ENCODE peak calls at places on chromosome 21, in four cellular contexts. One of them, this sample, is unnamed.

GRCh38 chr21:32819702-32820101 is 48.1 kb upstream of the PAXBP1 start:
- DNase-seq in kidney epithelial cell: no peak
- DNase-seq in PC-3: peak
- DNase-seq in GM06990: no peak
- DNase-seq in this sample: no peak

GRCh38 chr21:31479714-31480113 is 135.7 kb upstream of the TIAM1 start:
- DNase-seq in PC-3: no peak
- DNase-seq in GM06990: no peak
- DNase-seq in kidney epithelial cell: no peak
- DNase-seq in this sample: no peak

GRCh38 chr21:35198004-35198403 is 148.9 kb upstream of the RUNX1 start:
- DNase-seq in kidney epithelial cell: peak
- DNase-seq in GM06990: no peak
- DNase-seq in PC-3: peak
- DNase-seq in this sample: no peak

GRCh38 chr21:33158654-33159053 is 71.1 kb upstream of the IFNAR2 start:
- DNase-seq in PC-3: peak
- DNase-seq in GM06990: no peak
- DNase-seq in kidney epithelial cell: no peak
- DNase-seq in this sample: no peak

GRCh38 chr21:17139696-17140095 is 373.1 kb upstream of the CXADR start:
- DNase-seq in PC-3: no peak
- DNase-seq in GM06990: no peak
- DNase-seq in kidney epithelial cell: no peak
- DNase-seq in this sample: no peak

GRCh38 chr21:27839512-27840115 is 872.7 kb upstream of the ADAMTS5 start:
- DNase-seq in PC-3: peak
- DNase-seq in kidney epithelial cell: no peak
- DNase-seq in GM06990: no peak
- DNase-seq in this sample: no peak

GRCh38 chr21:28781602-28782274 is 210.9 kb downstream of the LTN1 start:
- DNase-seq in PC-3: peak
- DNase-seq in kidney epithelial cell: no peak
- DNase-seq in GM06990: no peak
- DNase-seq in this sample: no peak

GRCh38 chr21:29117372-29117955 is 13.0 kb upstream of the MAP3K7CL start:
- DNase-seq in PC-3: no peak
- DNase-seq in kidney epithelial cell: no peak
- DNase-seq in GM06990: peak
- DNase-seq in this sample: no peak

GRCh38 chr21:42614811-42615342 is 38.5 kb upstream of the PDE9A start:
- DNase-seq in kidney epithelial cell: no peak
- DNase-seq in GM06990: peak
- DNase-seq in PC-3: peak
- DNase-seq in this sample: peak

GRCh38 chr21:28587748-28588147 is 404.9 kb downstream of the LTN1 start:
- DNase-seq in PC-3: peak
- DNase-seq in kidney epithelial cell: no peak
- DNase-seq in GM06990: no peak
- DNase-seq in this sample: no peak

GRCh38 chr21:32918467-32919140 is 107.1 kb upstream of the OLIG2 start:
- DNase-seq in kidney epithelial cell: no peak
- DNase-seq in GM06990: no peak
- DNase-seq in PC-3: no peak
- DNase-seq in this sample: no peak

GRCh38 chr21:42348762-42349161 is 2.0 kb downstream of the TFF2 start:
- DNase-seq in kidney epithelial cell: no peak
- DNase-seq in PC-3: no peak
- DNase-seq in GM06990: no peak
- DNase-seq in this sample: no peak

GRCh38 chr21:15060776-15061175 is 4.0 kb downstream of the NRIP1 start:
- DNase-seq in PC-3: peak
- DNase-seq in kidney epithelial cell: no peak
- DNase-seq in GM06990: no peak
- DNase-seq in this sample: no peak

GRCh38 chr21:31124005-31124404 is 85.7 kb upstream of the KRTAP19-8 start:
- DNase-seq in PC-3: no peak
- DNase-seq in GM06990: no peak
- DNase-seq in kidney epithelial cell: no peak
- DNase-seq in this sample: no peak

GRCh38 chr21:31162827-31163226 is 124.6 kb upstream of the KRTAP19-8 start:
- DNase-seq in PC-3: peak
- DNase-seq in kidney epithelial cell: no peak
- DNase-seq in GM06990: no peak
- DNase-seq in this sample: no peak

GRCh38 chr21:39911792-39912191 is 44.6 kb downstream of the PCP4 start:
- DNase-seq in PC-3: no peak
- DNase-seq in kidney epithelial cell: no peak
- DNase-seq in GM06990: no peak
- DNase-seq in this sample: no peak

GRCh38 chr21:34833465-34833864 is 164.7 kb downstream of the CLIC6 start:
- DNase-seq in GM06990: no peak
- DNase-seq in PC-3: no peak
- DNase-seq in kidney epithelial cell: no peak
- DNase-seq in this sample: no peak

GRCh38 chr21:27134513-27134912 is 167.6 kb upstream of the ADAMTS5 start:
- DNase-seq in PC-3: no peak
- DNase-seq in kidney epithelial cell: no peak
- DNase-seq in GM06990: no peak
- DNase-seq in this sample: no peak

GRCh38 chr21:17828223-17828622 is 9.1 kb upstream of the C21orf91 start:
- DNase-seq in kidney epithelial cell: no peak
- DNase-seq in GM06990: no peak
- DNase-seq in PC-3: no peak
- DNase-seq in this sample: no peak

GRCh38 chr21:19461481-19462205 is 1058.1 kb upstream of the TMPRSS15 start:
- DNase-seq in PC-3: no peak
- DNase-seq in kidney epithelial cell: no peak
- DNase-seq in GM06990: no peak
- DNase-seq in this sample: no peak

GRCh38 chr21:31255036-31255435 is 89.0 kb downstream of the TIAM1 start:
- DNase-seq in PC-3: no peak
- DNase-seq in kidney epithelial cell: no peak
- DNase-seq in GM06990: no peak
- DNase-seq in this sample: no peak

GRCh38 chr21:43352568-43353281 is 74.2 kb downstream of the SIK1 start:
- DNase-seq in kidney epithelial cell: no peak
- DNase-seq in GM06990: peak
- DNase-seq in PC-3: peak
- DNase-seq in this sample: no peak

GRCh38 chr21:10627316-10627863 is 106.0 kb downstream of the TPTE start:
- DNase-seq in GM06990: no peak
- DNase-seq in kidney epithelial cell: no peak
- DNase-seq in PC-3: no peak
- DNase-seq in this sample: no peak

GRCh38 chr21:25005388-25005787 is 601.9 kb downstream of the MRPL39 start:
- DNase-seq in GM06990: no peak
- DNase-seq in PC-3: peak
- DNase-seq in kidney epithelial cell: peak
- DNase-seq in this sample: no peak

GRCh38 chr21:33024278-33025103 is 1.2 kb upstream of the OLIG2 start:
- DNase-seq in kidney epithelial cell: no peak
- DNase-seq in PC-3: no peak
- DNase-seq in GM06990: no peak
- DNase-seq in this sample: no peak

GRCh38 chr21:33859373-33860102 is 56.1 kb downstream of the ATP5PO start:
- DNase-seq in GM06990: no peak
- DNase-seq in PC-3: no peak
- DNase-seq in kidney epithelial cell: no peak
- DNase-seq in this sample: no peak

GRCh38 chr21:24852610-24853195 is 754.6 kb downstream of the MRPL39 start:
- DNase-seq in kidney epithelial cell: no peak
- DNase-seq in GM06990: no peak
- DNase-seq in PC-3: peak
- DNase-seq in this sample: no peak

GRCh38 chr21:34909492-34910292 is 139.4 kb downstream of the RUNX1 start:
- DNase-seq in PC-3: no peak
- DNase-seq in kidney epithelial cell: no peak
- DNase-seq in GM06990: no peak
- DNase-seq in this sample: no peak

GRCh38 chr21:32626633-32627196 is 14.5 kb upstream of the CFAP298 start:
- DNase-seq in kidney epithelial cell: no peak
- DNase-seq in PC-3: peak
- DNase-seq in GM06990: no peak
- DNase-seq in this sample: no peak

GRCh38 chr21:42724226-42724920 is 71.0 kb downstream of the PDE9A start:
- DNase-seq in kidney epithelial cell: peak
- DNase-seq in PC-3: peak
- DNase-seq in GM06990: no peak
- DNase-seq in this sample: no peak

GRCh38 chr21:35508389-35508888 is 459.3 kb upstream of the RUNX1 start:
- DNase-seq in GM06990: no peak
- DNase-seq in PC-3: peak
- DNase-seq in kidney epithelial cell: no peak
- DNase-seq in this sample: no peak

GRCh38 chr21:38284221-38284620 is 27.4 kb downstream of the KCNJ15 start:
- DNase-seq in kidney epithelial cell: no peak
- DNase-seq in PC-3: no peak
- DNase-seq in GM06990: no peak
- DNase-seq in this sample: no peak
- TF ChIP-seq CTCF in kidney epithelial cell: no peak
- TF ChIP-seq CTCF in PC-3: no peak
- TF ChIP-seq CTCF in GM06990: no peak
- TF ChIP-seq CTCF in this sample: no peak

GRCh38 chr21:46110499-46111192 is 12.7 kb downstream of the COL6A2 start:
- DNase-seq in kidney epithelial cell: no peak
- DNase-seq in PC-3: no peak
- DNase-seq in GM06990: no peak
- DNase-seq in this sample: no peak
- TF ChIP-seq CTCF in kidney epithelial cell: no peak
- TF ChIP-seq CTCF in PC-3: peak
- TF ChIP-seq CTCF in GM06990: no peak
- TF ChIP-seq CTCF in this sample: no peak

GRCh38 chr21:44846485-44847260 is 26.8 kb downstream of the PTTG1IP start:
- DNase-seq in GM06990: no peak
- DNase-seq in PC-3: peak
- DNase-seq in kidney epithelial cell: no peak
- DNase-seq in this sample: peak
- TF ChIP-seq CTCF in GM06990: no peak
- TF ChIP-seq CTCF in PC-3: no peak
- TF ChIP-seq CTCF in kidney epithelial cell: no peak
- TF ChIP-seq CTCF in this sample: no peak

GRCh38 chr21:23452384-23453083 is 2154.7 kb downstream of the MRPL39 start:
- DNase-seq in kidney epithelial cell: peak
- DNase-seq in GM06990: no peak
- DNase-seq in PC-3: peak
- DNase-seq in this sample: no peak
- TF ChIP-seq CTCF in kidney epithelial cell: peak
- TF ChIP-seq CTCF in GM06990: no peak
- TF ChIP-seq CTCF in PC-3: peak
- TF ChIP-seq CTCF in this sample: no peak

DNA sequence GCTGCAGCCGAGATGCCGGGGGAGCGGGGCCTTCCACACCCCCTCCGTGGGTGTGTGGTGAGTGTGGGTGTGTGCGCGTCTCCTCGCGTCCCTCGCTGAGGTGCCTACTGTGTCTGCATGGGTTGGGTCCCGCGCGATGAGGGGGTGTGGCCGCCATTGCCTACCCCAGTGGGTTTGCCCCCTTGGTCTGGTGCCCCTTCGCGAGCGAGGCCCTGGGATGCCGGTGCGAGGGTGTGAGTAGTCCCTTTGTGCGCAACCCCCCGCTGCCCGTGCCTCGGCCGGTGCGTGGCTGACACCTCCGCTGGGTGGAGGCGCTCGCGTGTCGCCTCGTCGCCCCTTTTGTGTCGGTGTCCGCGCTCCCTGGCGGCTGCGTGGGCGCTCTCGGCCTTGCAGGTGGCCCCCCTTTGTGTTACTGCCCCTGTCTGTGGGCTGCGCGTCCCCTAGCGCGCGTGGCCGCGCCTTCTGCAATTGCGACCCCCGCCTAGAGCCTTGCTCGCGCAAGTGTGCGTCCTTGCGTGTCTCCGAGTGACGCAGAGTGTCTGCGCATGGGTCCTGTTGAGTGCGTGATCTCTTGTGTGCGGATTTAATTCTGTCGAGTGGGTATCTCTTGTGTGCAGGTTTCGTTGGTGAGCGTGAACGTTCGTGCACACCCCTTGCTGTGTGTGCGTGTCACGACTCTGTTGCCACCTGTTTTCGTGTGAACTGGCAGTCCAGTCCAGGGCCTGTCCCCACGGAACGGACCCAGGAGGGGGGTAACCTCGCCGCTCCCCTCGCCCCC is 552 bp downstream of the TTC3 start:
- DNase-seq in PC-3: peak
- DNase-seq in GM06990: peak
- DNase-seq in kidney epithelial cell: no peak
- DNase-seq in this sample: peak
- TF ChIP-seq CTCF in PC-3: peak
- TF ChIP-seq CTCF in GM06990: peak
- TF ChIP-seq CTCF in kidney epithelial cell: no peak
- TF ChIP-seq CTCF in this sample: peak